ENCODE peak calls at places on chromosomes 5 and 9, in seven cellular contexts. I is cardiac muscle cell; N is ELR; M is heart right ventricle; J is T-helper 2 cell treated with Interferon-gamma antibody and Interleukin-4, amounts not matched to agents 5 μg/mL and 100 μg/mL, for 36 hours; Z is neuronal stem cell; T is Kasumi-1. W is an unnamed sample.

GRCh38 chr5:18285257-18285656 is 651.0 kb downstream of the TAF11L14 start:
- DNase-seq in N (no peak), M (no peak), J (no peak), I (no peak), T (no peak), Z (no peak), W (no peak)

GRCh38 chr5:168317521-168318147 is 26.2 kb downstream of the WWC1 start:
- DNase-seq in J (no peak), T (no peak), N (peak), M (no peak), I (peak), Z (no peak), W (peak)

GRCh38 chr9:82939451-82939850 is 123.5 kb downstream of the RASEF start:
- DNase-seq in I (no peak), T (no peak), Z (no peak), M (no peak), N (no peak), J (no peak), W (no peak)

GRCh38 chr9:130137870-130138653 is 34.1 kb upstream of the NCS1 start:
- DNase-seq in J (peak), N (peak), I (peak), M (peak), Z (peak), T (no peak), W (no peak)

GRCh38 chr5:35237580-35238376 is 7.5 kb upstream of the PRLR start:
- DNase-seq in T (no peak), M (no peak), J (no peak), N (no peak), I (no peak), Z (no peak), W (no peak)

GRCh38 chr5:74241751-74242140 is 398.8 kb downstream of the ENC1 start:
- DNase-seq in N (peak), Z (no peak), T (no peak), I (no peak), J (no peak), M (no peak), W (no peak)

GRCh38 chr5:98108497-98108896 is 665.0 kb upstream of the RGMB start:
- DNase-seq in M (no peak), N (peak), J (no peak), Z (no peak), T (peak), I (peak), W (no peak)

GRCh38 chr5:167945542-167946384 is 345.7 kb upstream of the WWC1 start:
- DNase-seq in T (no peak), M (peak), J (no peak), N (peak), I (peak), Z (no peak), W (no peak)

GRCh38 chr5:59357421-59357977 is 536.0 kb downstream of the PDE4D start:
- DNase-seq in T (no peak), J (no peak), I (peak), N (no peak), Z (no peak), M (peak), W (no peak)

GRCh38 chr9:114112778-114113585 is 13.9 kb upstream of the KIF12 start:
- DNase-seq in T (no peak), N (peak), I (peak), Z (no peak), J (no peak), M (peak), W (no peak)

GRCh38 chr5:36378551-36378950 is 76.8 kb upstream of the RANBP3L start:
- DNase-seq in M (no peak), J (no peak), T (no peak), Z (no peak), I (no peak), N (no peak), W (no peak)

GRCh38 chr9:12774861-12775367 is at the start of gene LURAP1L:
- DNase-seq in N (peak), Z (peak), M (peak), T (no peak), I (peak), J (no peak), W (no peak)

GRCh38 chr5:119331566-119332095 is 24.2 kb upstream of the TNFAIP8 start:
- DNase-seq in T (no peak), J (no peak), N (no peak), Z (no peak), M (no peak), I (no peak), W (no peak)

GRCh38 chr5:168833936-168834335 is 254.8 kb upstream of the PANK3 start:
- DNase-seq in T (no peak), I (no peak), Z (no peak), M (no peak), N (no peak), J (no peak), W (no peak)

GRCh38 chr5:61817472-61818326 is 485.6 kb downstream of the ZSWIM6 start:
- DNase-seq in I (peak), J (no peak), N (peak), T (peak), Z (peak), M (peak), W (peak)

GRCh38 chr5:36079200-36079761 is 12.6 kb upstream of the UGT3A2 start:
- DNase-seq in Z (peak), M (no peak), J (no peak), T (peak), N (peak), I (peak), W (peak)

GRCh38 chr9:87859786-87860185 is 22.9 kb upstream of the SPATA31E1 start:
- DNase-seq in Z (no peak), T (no peak), M (no peak), J (no peak), I (no peak), N (no peak), W (no peak)

GRCh38 chr9:132185164-132186009 is 23.5 kb downstream of the NTNG2 start:
- DNase-seq in I (peak), M (no peak), J (no peak), T (peak), Z (no peak), N (no peak), W (no peak)

GRCh38 chr5:143889986-143890385 is 78.0 kb downstream of the HMHB1 start:
- DNase-seq in N (no peak), I (peak), Z (no peak), J (no peak), T (no peak), M (no peak), W (no peak)

GRCh38 chr5:124438390-124439380 is 307.8 kb downstream of the ZNF608 start:
- DNase-seq in N (no peak), T (no peak), Z (no peak), J (no peak), M (no peak), I (no peak), W (no peak)

GRCh38 chr5:6611561-6612256 is 21.1 kb downstream of the NSUN2 start:
- DNase-seq in M (no peak), I (no peak), J (no peak), N (no peak), Z (no peak), T (no peak), W (no peak)

GRCh38 chr5:154860123-154860522 is 1.7 kb downstream of the CNOT8 start:
- DNase-seq in M (no peak), N (peak), J (peak), T (no peak), I (peak), Z (no peak), W (no peak)

GRCh38 chr5:93890657-93891056 is 149.3 kb upstream of the POU5F2 start:
- DNase-seq in Z (peak), T (no peak), J (no peak), I (no peak), M (no peak), N (no peak), W (no peak)

GRCh38 chr9:27194401-27195091 is 85.5 kb downstream of the TEK start:
- DNase-seq in I (peak), T (peak), M (no peak), Z (no peak), J (no peak), N (peak), W (no peak)

GRCh38 chr5:34474573-34475021 is 181.5 kb upstream of the RAI14 start:
- DNase-seq in N (peak), M (no peak), T (peak), Z (peak), I (peak), J (no peak), W (peak)

GRCh38 chr5:115262405-115263247 is at the start of gene PGGT1B:
- DNase-seq in Z (peak), I (peak), T (peak), N (peak), M (peak), J (peak), W (peak)

GRCh38 chr9:14314424-14314928 is 535 bp upstream of the NFIB start:
- DNase-seq in N (peak), I (peak), M (peak), T (no peak), J (no peak), Z (no peak), W (no peak)

GRCh38 chr9:37836386-37836785 is 35.8 kb downstream of the DCAF10 start:
- DNase-seq in N (no peak), M (no peak), J (peak), Z (no peak), I (no peak), T (no peak), W (no peak)

GRCh38 chr5:88824892-88825781 is 57.8 kb downstream of the MEF2C start:
- DNase-seq in T (peak), I (peak), N (peak), M (no peak), J (no peak), Z (no peak), W (no peak)

GRCh38 chr9:131799177-131799823 is 59.4 kb upstream of the RAPGEF1 start:
- DNase-seq in M (peak), I (peak), J (peak), N (peak), T (peak), Z (peak), W (no peak)

GRCh38 chr9:113985968-113986585 is 92.0 kb downstream of the AMBP start:
- DNase-seq in T (no peak), M (no peak), I (peak), N (peak), Z (no peak), J (no peak), W (no peak)

GRCh38 chr9:26331223-26331622 is 561.4 kb downstream of the CAAP1 start:
- DNase-seq in Z (no peak), N (no peak), M (no peak), I (no peak), J (no peak), T (no peak), W (no peak)

GRCh38 chr9:113556877-113557593 is 93.5 kb downstream of the RGS3 start:
- DNase-seq in J (no peak), T (no peak), N (peak), M (no peak), I (no peak), Z (no peak), W (no peak)

GRCh38 chr9:7212101-7212500 is 454.3 kb downstream of the KDM4C start:
- DNase-seq in M (no peak), N (peak), J (no peak), I (peak), T (no peak), Z (no peak), W (no peak)

GRCh38 chr5:6483880-6484382 is 35.3 kb downstream of the UBE2QL1 start:
- DNase-seq in J (peak), I (no peak), N (no peak), T (no peak), Z (no peak), M (no peak), W (no peak)

GRCh38 chr5:59893436-59894227 is at the start of gene PDE4D:
- DNase-seq in N (peak), I (peak), T (peak), M (peak), Z (peak), J (no peak), W (no peak)

GRCh38 chr5:159100928-159101646 is 1.4 kb upstream of the EBF1 start:
- DNase-seq in I (no peak), M (no peak), Z (no peak), J (no peak), T (no peak), N (no peak), W (no peak)

GRCh38 chr9:91865041-91865440 is 85.0 kb downstream of the ROR2 start:
- DNase-seq in T (no peak), N (no peak), I (no peak), M (no peak), Z (no peak), J (no peak), W (no peak)

GRCh38 chr9:25603106-25603505 is 75.1 kb downstream of the TUSC1 start:
- DNase-seq in M (no peak), T (no peak), N (no peak), J (no peak), Z (no peak), I (no peak), W (no peak)

W was measured in Panc1.